ENCODE peak calls at places on chromosome 17, in nine cellular contexts. N is adrenal gland, L is psoas muscle, U is heart left ventricle, D is kidney epithelial cell, G is mucosa of descending colon, Q is left ventricle myocardium inferior, J is dorsolateral prefrontal cortex, O is pancreas. Z is an unnamed sample.
A peak's percentile ranks its signal among the peaks of the same experiment; 100 is the strongest.

GRCh38 chr17:42277342-42277712 is 1.1 kb upstream of the STAT5B start:
- DNase-seq in L (no peak), Q (no peak), U (no peak), D (no peak), O (no peak), J (no peak), N (no peak), G (peak; percentile 17), Z (no peak)

GRCh38 chr17:75008373-75008772 is 4.1 kb upstream of the MRPL58 start:
- DNase-seq in L (peak; percentile 16), G (no peak), J (no peak), O (no peak), D (no peak), U (no peak), Q (no peak), N (no peak), Z (no peak)

GRCh38 chr17:45123930-45124796 is 8.2 kb downstream of the PLCD3 start:
- DNase-seq in U (peak; percentile 80), G (peak; percentile 78), J (no peak), D (peak; percentile 82), O (no peak), L (peak; percentile 85), N (peak; percentile 84), Q (no peak), Z (no peak)

GRCh38 chr17:77608431-77608830 is 350.1 kb upstream of the TNRC6C start:
- DNase-seq in D (no peak), L (no peak), Q (no peak), G (no peak), J (no peak), N (peak; percentile 13), O (no peak), U (no peak), Z (no peak)

GRCh38 chr17:75207760-75208159 is 2.3 kb downstream of the NUP85 start:
- DNase-seq in L (no peak), J (no peak), Q (no peak), U (no peak), N (no peak), G (no peak), O (no peak), D (no peak), Z (no peak)

GRCh38 chr17:50508573-50509460 is 578 bp downstream of the MYCBPAP start:
- DNase-seq in G (no peak), L (peak; percentile 35), N (no peak), U (no peak), O (no peak), D (no peak), J (no peak), Q (no peak), Z (no peak)

GRCh38 chr17:71118039-71118438 is 948.7 kb downstream of the KCNJ2 start:
- DNase-seq in G (peak; percentile 46), N (no peak), J (no peak), U (no peak), Q (no peak), L (no peak), D (peak; percentile 7), O (peak; percentile 11), Z (no peak)

GRCh38 chr17:29677139-29677834 is 54.6 kb upstream of the CORO6 start:
- DNase-seq in G (no peak), U (peak; percentile 61), O (no peak), N (no peak), L (peak; percentile 87), Q (peak; percentile 52), D (no peak), J (no peak), Z (peak; percentile 95)

GRCh38 chr17:36546418-36547093 is 1.8 kb downstream of the GGNBP2 start:
- DNase-seq in L (no peak), U (no peak), J (no peak), G (no peak), D (no peak), O (no peak), N (no peak), Q (no peak), Z (no peak)

GRCh38 chr17:59829217-59830006 is 63.3 kb downstream of the TUBD1 start:
- DNase-seq in D (peak; percentile 98), Q (no peak), L (no peak), G (peak; percentile 86), J (no peak), O (peak; percentile 71), N (peak; percentile 53), U (no peak), Z (peak; percentile 98)

GRCh38 chr17:66514227-66514806 is 211.9 kb downstream of the PRKCA start:
- DNase-seq in G (no peak), U (no peak), J (no peak), Q (no peak), L (no peak), D (no peak), O (no peak), N (no peak), Z (no peak)

GRCh38 chr17:42547001-42547461 is 5.7 kb upstream of the HSD17B1 start:
- DNase-seq in O (no peak), J (no peak), N (no peak), Q (no peak), U (no peak), D (no peak), L (no peak), G (no peak), Z (no peak)

GRCh38 chr17:67544364-67544763 is 167.3 kb downstream of the PITPNC1 start:
- DNase-seq in U (no peak), O (no peak), G (no peak), Q (no peak), L (no peak), N (no peak), D (no peak), J (no peak), Z (no peak)

GRCh38 chr17:79672496-79672895 is 58.2 kb upstream of the ENPP7 start:
- DNase-seq in O (no peak), U (no peak), J (no peak), D (no peak), Q (no peak), N (no peak), L (no peak), G (no peak), Z (no peak)

GRCh38 chr17:32998111-32998892 is 6.7 kb downstream of the SPACA3 start:
- DNase-seq in G (peak; percentile 97), U (peak; percentile 73), L (peak; percentile 83), Q (peak; percentile 69), D (peak; percentile 26), N (peak; percentile 88), J (peak; percentile 82), O (peak; percentile 59), Z (peak; percentile 8)
- H3K4me3 ChIP-seq in G (no peak overlapping the region), U (no peak overlapping the region), L (no peak overlapping the region), Q (no peak overlapping the region), D (no peak overlapping the region), N (no peak overlapping the region), J (no peak overlapping the region), O (no peak overlapping the region), Z (peak overlapping the region; percentile 15)

DNA sequence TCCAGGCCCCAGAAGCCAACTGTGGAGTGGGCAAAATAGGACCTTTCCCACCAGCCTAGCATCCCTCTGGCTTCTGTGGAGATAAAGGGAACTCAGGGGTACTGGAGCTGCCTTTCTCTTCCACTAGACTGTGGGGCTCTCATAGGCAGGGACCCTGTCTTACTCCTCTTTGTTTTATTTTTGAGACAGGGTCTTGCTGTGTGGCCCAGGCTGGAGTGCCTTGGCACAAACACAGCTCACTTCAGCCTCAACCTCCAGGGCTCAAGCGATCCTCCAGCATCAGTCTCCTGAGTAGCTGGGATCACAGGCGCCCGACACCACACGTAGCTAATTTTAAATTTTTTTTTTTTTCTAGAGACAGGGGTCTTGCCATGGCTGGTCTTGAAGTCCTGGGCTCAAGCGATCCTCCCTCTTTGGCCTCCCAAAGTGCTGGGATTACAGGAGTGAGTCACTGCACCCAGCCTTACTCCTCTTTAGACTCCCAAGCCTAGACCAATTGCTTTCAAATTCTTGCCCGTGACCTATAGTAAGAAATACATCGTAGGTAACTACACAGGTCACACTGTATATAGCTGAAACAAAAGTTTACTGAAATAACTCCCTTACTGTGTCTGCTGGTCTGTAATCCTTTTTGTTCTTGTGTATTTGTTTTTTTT is 2.6 kb downstream of the RAI1 start:
- DNase-seq in Q (no peak), U (no peak), J (no peak), N (no peak), O (no peak), D (no peak), G (no peak), L (no peak), Z (no peak)
- H3K4me3 ChIP-seq in Q (peak overlapping the region; percentile 79), U (no peak overlapping the region), J (peak overlapping the region; percentile 80), N (no peak overlapping the region), O (no peak overlapping the region), D (no peak overlapping the region), G (no peak overlapping the region), L (peak overlapping the region; percentile 88), Z (peak overlapping the region; percentile 76)

GRCh38 chr17:30920282-30920681 is 1.5 kb upstream of the ADAP2 start:
- DNase-seq in O (no peak), Q (peak; percentile 26), N (no peak), G (no peak), U (peak; percentile 72), J (no peak), D (no peak), L (peak; percentile 51), Z (no peak)

GRCh38 chr17:30924341-30924740 is 2.6 kb downstream of the ADAP2 start:
- DNase-seq in N (no peak), J (no peak), U (no peak), D (no peak), Q (no peak), L (no peak), O (no peak), G (no peak), Z (no peak)

GRCh38 chr17:30922235-30922993 is 669 bp downstream of the ADAP2 start:
- DNase-seq in N (no peak), U (no peak), G (no peak), J (no peak), D (no peak), L (peak; percentile 51), Q (peak; percentile 17), O (no peak), Z (no peak)

GRCh38 chr17:30920683-30921543 is 832 bp upstream of the ADAP2 start:
- DNase-seq in U (no peak), L (no peak), G (no peak), D (no peak), O (no peak), N (no peak), J (no peak), Q (no peak), Z (no peak)

GRCh38 chr17:30921544-30922196 is at the start of gene ADAP2:
- DNase-seq in D (no peak), O (peak; percentile 61), G (peak; percentile 70), U (peak; percentile 62), L (peak; percentile 64), J (peak; percentile 53), Q (peak; percentile 68), N (peak; percentile 65), Z (no peak)
- H3K4me3 ChIP-seq in D (peak within 1 kb of the TSS; percentile 34), O (peak within 1 kb of the TSS; percentile 36), G (peak within 1 kb of the TSS; percentile 22), U (peak within 1 kb of the TSS; percentile 16), L (peak within 1 kb of the TSS; percentile 71), J (peak within 1 kb of the TSS; percentile 60), Q (peak within 1 kb of the TSS; percentile 74), N (no peak within 1 kb of the TSS), Z (peak within 1 kb of the TSS; percentile 33)

DNA sequence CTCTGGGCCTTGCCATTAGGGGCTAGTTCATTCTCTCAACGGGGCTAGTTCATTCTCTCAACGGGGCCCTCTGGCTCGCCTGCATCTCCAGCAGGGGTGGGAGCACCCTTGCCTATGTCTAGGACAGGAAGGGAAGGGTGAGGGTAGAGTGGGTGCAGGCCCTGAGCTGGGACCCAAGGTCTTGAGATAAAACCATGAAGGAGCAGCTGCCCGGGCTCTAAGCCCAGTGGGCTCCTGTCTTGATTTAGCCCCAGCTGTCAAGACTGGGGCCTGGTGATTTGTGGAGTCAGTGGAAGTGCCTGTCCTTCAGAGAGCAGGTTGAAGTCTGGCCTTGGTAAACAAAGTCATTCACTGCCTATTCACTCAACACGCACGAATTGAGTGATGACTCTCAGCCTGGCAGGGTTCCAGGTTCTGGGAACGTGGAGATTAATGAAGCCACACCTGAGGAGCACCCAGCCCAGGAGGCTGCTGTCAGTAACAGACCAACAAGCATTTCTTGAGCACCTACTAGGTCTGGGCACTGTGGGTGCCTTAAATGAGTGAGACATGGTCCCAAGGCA is 35.4 kb downstream of the WNT3 start:
- DNase-seq in Q (no peak), L (no peak), U (no peak), G (peak; percentile 64), O (peak; percentile 23), N (no peak), D (no peak), J (no peak), Z (no peak)
- H3K4me3 ChIP-seq in Q (no peak overlapping the region), L (no peak overlapping the region), U (no peak overlapping the region), G (no peak overlapping the region), O (no peak overlapping the region), N (no peak overlapping the region), D (no peak overlapping the region), J (no peak overlapping the region), Z (no peak overlapping the region)

Z was measured in skeletal muscle cell.